ENCODE peak calls at places on chromosomes 3 and 15, in seven cellular contexts. Q is GM23248, U is H9, P is left ventricle myocardium inferior, B is A673, T is upper lobe of right lung, C is uterus. X is an unnamed sample. For H3K9me3 and H3K4me1, the result is how much of the 10 kb centered on the place peaks cover.

GRCh38 chr3:133853063-133853924 is 42.4 kb downstream of the RAB6B start:
- DNase-seq in Q (no peak), U (no peak), P (no peak), B (no peak), T (peak), C (no peak), X (no peak)

GRCh38 chr3:11548721-11549131 is 95.0 kb downstream of the VGLL4 start:
- DNase-seq in Q (peak), U (no peak), P (peak), B (no peak), T (no peak), C (peak), X (no peak)

GRCh38 chr3:4898454-4899313 is 80.6 kb upstream of the BHLHE40 start:
- DNase-seq in Q (peak), U (no peak), P (no peak), B (no peak), T (no peak), C (no peak), X (no peak)

GRCh38 chr3:104717828-104718196 is 648.9 kb upstream of the ALCAM start:
- DNase-seq in Q (peak), U (no peak), P (no peak), B (no peak), T (no peak), C (no peak), X (no peak)

GRCh38 chr3:11455977-11456376 is 183.8 kb downstream of the ATG7 start:
- DNase-seq in Q (peak), U (no peak), P (no peak), B (no peak), T (no peak), C (no peak), X (no peak)

GRCh38 chr3:180704532-180704931 is 25.2 kb upstream of the CCDC39 start:
- DNase-seq in Q (no peak), U (no peak), P (no peak), B (no peak), T (no peak), C (no peak), X (no peak)

GRCh38 chr3:177356113-177356512 is 158.8 kb upstream of the TBL1XR1 start:
- DNase-seq in Q (no peak), U (no peak), P (no peak), B (no peak), T (no peak), C (no peak), X (no peak)

GRCh38 chr3:134378384-134378783 is 4.1 kb upstream of the AMOTL2 start:
- DNase-seq in Q (no peak), U (peak), P (no peak), B (peak), T (peak), C (no peak), X (peak)

GRCh38 chr3:117128876-117129275 is 419.3 kb downstream of the TUSC7 start:
- DNase-seq in Q (no peak), U (no peak), P (no peak), B (no peak), T (no peak), C (no peak), X (no peak)

GRCh38 chr3:120435621-120436020 is 15.2 kb downstream of the FSTL1 start:
- DNase-seq in Q (peak), U (no peak), P (no peak), B (peak), T (no peak), C (no peak), X (no peak)

GRCh38 chr15:81492303-81492702 is 118.3 kb upstream of the TMC3 start:
- DNase-seq in Q (peak), U (no peak), P (peak), B (no peak), T (no peak), C (no peak), X (no peak)

GRCh38 chr3:146165370-146165769 is 4.4 kb upstream of the PLOD2 start:
- DNase-seq in Q (peak), U (no peak), P (no peak), B (no peak), T (no peak), C (no peak), X (no peak)

GRCh38 chr15:38894260-38894948 is 329.8 kb upstream of the RASGRP1 start:
- DNase-seq in Q (peak), U (no peak), P (no peak), B (no peak), T (no peak), C (no peak), X (no peak)

GRCh38 chr3:52769786-52770445 is 824 bp downstream of the NEK4 start:
- DNase-seq in Q (peak), U (no peak), P (no peak), B (peak), T (peak), C (no peak), X (no peak)

GRCh38 chr3:114079761-114080160 is 23.2 kb downstream of the QTRT2 start:
- DNase-seq in Q (no peak), U (no peak), P (no peak), B (no peak), T (no peak), C (no peak), X (no peak)

GRCh38 chr3:20852712-20853111 is 666.7 kb upstream of the SGO1 start:
- DNase-seq in Q (no peak), U (no peak), P (no peak), B (no peak), T (no peak), C (no peak), X (no peak)

GRCh38 chr3:46369675-46370132 is 1.0 kb upstream of the CCR5 start:
- DNase-seq in Q (no peak), U (no peak), P (no peak), B (no peak), T (no peak), C (no peak), X (no peak)

GRCh38 chr15:25224396-25224795 is 214.4 kb downstream of the UBE3A start:
- DNase-seq in Q (no peak), U (no peak), P (no peak), B (no peak), T (no peak), C (no peak), X (no peak)

GRCh38 chr15:25226360-25226759 is 212.5 kb downstream of the UBE3A start:
- DNase-seq in Q (no peak), U (no peak), P (peak), B (no peak), T (no peak), C (no peak), X (no peak)

DNA sequence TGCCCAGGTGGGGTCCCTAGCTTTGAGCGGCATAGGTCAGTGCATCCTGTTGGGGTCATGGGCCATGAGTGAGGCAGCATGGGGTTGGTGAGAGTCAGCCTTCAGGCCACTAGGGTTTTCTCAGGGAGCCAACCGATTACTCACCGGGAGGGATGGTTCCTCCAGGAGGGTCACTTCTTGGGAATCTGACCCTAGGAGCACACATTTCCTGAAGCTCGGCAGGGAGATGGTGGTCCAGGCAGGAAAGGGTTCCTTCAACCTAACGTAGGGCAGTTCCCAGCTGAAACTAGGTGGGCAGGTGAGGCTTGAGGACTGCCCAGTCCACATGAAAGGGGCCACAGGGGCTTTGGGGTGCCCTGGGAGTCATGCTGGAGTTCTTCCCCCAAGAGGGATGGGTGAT is 218.0 kb downstream of the UBE3A start:
- DNase-seq in Q (no peak), U (no peak), P (no peak), B (no peak), T (no peak), C (no peak), X (no peak)
- H3K9me3 ChIP-seq in Q (under half), U (half or more), P (under half), B (under half), T (under half), C (under half), X (under half)

DNA sequence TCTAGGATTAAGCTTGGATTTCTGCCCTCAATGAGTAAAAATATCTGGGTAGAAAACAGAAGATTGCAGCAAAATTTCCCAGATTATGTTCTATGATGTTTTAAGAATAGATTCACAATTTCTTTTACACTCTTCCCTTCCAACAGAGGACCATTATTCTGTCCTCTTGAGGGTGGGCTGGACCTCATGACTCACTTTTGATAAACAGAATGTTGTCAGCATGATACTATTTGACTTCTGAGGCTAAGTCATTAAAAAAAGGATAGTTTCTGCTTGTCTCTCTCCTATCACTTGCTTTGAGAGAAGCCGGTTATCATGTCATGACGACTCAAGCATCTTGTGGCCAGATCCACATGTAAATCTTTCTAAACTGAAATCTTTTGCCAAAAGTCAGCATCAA is 396.2 kb upstream of the CDIN1 start:
- DNase-seq in Q (no peak), U (no peak), P (no peak), B (no peak), T (no peak), C (no peak), X (no peak)
- H3K27ac ChIP-seq in Q (no peak), U (no peak), P (no peak), B (no peak), T (no peak), C (no peak), X (no peak)

GRCh38 chr15:66171891-66172290 is 81.7 kb downstream of the MEGF11 start:
- DNase-seq in Q (no peak), U (no peak), P (no peak), B (no peak), T (no peak), C (no peak), X (no peak)
- H3K4me1 ChIP-seq in Q (under half), U (under half), P (under half), B (under half), T (under half), C (under half), X (under half)

GRCh38 chr15:22227411-22227810 is 147.1 kb downstream of the OR4M2 start:
- DNase-seq in Q (no peak), U (no peak), P (no peak), B (no peak), T (peak), C (no peak), X (no peak)
- H3K9me3 ChIP-seq in Q (under half), U (half or more), P (under half), B (half or more), T (under half), C (under half), X (under half)

DNA sequence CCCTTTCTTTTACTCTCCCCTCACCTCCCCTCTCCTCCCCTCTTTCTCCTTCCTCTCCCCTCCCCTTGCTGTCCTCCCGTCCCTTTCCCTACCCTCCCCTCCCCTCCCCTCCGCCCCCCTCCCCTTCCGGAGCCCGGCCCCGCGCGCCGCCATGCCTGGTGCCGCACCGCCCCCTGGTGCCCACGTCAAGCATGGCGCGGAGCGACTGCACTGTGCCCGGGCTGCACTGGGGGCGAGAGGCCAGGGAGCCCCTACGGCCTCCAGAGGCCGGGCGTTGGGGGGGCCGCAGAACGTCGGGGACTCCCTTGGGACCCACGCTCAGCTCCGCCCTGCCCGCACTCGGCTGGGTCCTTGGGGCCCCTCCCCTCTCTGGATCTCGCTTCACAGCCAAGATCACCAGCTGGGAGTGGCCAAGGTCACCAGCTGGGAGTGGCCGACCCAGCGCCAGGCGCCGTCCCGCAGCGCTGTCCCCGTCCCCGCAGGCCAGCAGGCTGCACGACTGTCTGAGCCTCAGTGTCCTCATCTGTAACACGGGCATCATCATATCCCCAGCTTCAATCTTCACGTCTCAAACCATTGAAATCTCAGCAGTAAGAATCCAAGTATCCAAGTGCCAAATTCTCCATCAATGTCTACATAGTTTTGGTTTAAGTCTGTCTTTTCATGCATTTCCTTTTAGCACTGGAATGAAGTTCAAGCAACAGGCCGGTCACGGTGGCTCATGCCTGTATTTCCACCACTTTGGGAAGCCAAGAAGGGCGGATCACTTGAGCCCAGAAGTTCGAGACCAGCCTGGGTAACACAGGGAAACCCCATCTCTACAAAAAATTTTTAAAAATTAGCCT is 42.5 kb downstream of the TPRA1 start:
- DNase-seq in Q (peak), U (peak), P (peak), B (peak), T (peak), C (peak), X (peak)
- H3K27ac ChIP-seq in Q (no peak), U (no peak), P (peak), B (no peak), T (peak), C (peak), X (peak)

DNA sequence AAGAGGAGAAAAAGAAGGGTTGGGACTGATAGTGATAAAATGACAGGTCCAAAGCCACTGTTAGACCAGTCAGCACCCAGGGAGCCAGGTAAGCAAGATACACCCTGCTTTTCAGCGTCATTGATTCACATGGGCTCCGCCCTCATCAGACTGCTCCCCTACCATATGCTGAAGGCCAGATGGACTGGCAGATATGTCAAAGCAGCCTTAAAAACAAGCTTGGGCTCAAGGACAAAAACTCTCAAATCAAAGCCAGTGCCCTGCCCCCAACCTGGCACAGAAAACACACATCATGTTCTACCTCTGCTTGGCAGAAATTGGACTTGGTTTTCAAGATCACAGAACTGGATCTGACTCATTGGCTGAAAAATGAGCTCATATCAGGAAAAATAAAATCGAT is 33.4 kb downstream of the SH3BP5 start:
- DNase-seq in Q (no peak), U (no peak), P (no peak), B (no peak), T (no peak), C (no peak), X (no peak)
- H3K4me1 ChIP-seq in Q (under half), U (under half), P (half or more), B (under half), T (under half), C (under half), X (half or more)

GRCh38 chr15:95565201-95565600 is 765.3 kb upstream of the NR2F2 start:
- DNase-seq in Q (no peak), U (no peak), P (no peak), B (no peak), T (no peak), C (no peak), X (no peak)
- H3K9me3 ChIP-seq in Q (under half), U (under half), P (under half), B (under half), T (under half), C (under half), X (under half)

DNA sequence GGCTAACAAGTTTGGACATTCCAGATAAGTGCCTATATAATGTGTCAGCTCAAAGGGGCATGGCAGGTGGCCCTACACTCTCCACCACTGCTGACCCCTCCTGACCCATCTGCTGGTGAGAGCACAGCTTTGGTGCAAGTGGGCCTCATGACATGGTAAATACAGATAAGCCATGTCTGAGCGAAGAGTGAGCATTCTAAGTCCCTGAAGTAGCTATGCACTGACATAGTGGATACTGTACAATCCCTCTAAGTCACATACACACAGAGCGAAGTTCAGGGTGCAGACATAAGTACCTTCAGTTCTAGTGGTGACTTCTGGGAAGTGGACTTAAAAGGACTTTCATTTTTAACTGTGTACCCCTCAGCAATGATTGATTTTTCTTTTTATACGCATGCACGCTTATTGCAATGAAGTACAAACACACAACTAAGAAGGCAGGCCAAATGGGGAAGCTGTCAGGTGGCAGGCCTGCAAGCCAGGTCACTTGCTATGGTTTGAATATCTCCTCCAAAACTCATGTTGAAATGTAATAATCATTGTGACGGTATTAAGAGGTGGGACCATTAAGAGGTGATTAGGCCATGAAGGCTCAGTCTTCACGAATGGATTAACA is 41.5 kb downstream of the TBC1D2B start:
- DNase-seq in Q (no peak), U (no peak), P (no peak), B (no peak), T (no peak), C (no peak), X (no peak)
- H3K27ac ChIP-seq in Q (no peak), U (no peak), P (peak), B (no peak), T (peak), C (peak), X (peak)

X was measured in lower lobe of right lung.